ENCODE peak calls at places on chromosomes 12 and 14, in nine cellular contexts. E is lung microvascular endothelial cell; Y is astrocyte; J is activated T-cell treated with anti-CD3 and anti-CD28 coated beads for 1 hour; I is effector CD4-positive, alpha-beta T cell; U is NCI-H1417; N is SIG-M5; Z is tibial nerve; K is A549. W is an unnamed sample.

GRCh38 chr12:66048218-66048842 is 82.2 kb downstream of the LLPH start:
- DNase-seq in E (peak), Y (no peak), J (no peak), I (no peak), U (no peak), N (no peak), Z (no peak), K (no peak), W (no peak)

GRCh38 chr14:101598159-101598558 is 36.9 kb downstream of the DIO3 start:
- DNase-seq in E (no peak), Y (no peak), J (no peak), I (no peak), U (no peak), N (no peak), Z (no peak), K (no peak), W (no peak)

GRCh38 chr12:124286414-124286813 is 8.5 kb upstream of the RFLNA start:
- DNase-seq in E (no peak), Y (peak), J (no peak), I (no peak), U (peak), N (no peak), Z (no peak), K (no peak), W (peak)

GRCh38 chr12:28830491-28830890 is 318.6 kb upstream of the FAR2 start:
- DNase-seq in E (no peak), Y (no peak), J (no peak), I (no peak), U (no peak), N (no peak), Z (no peak), K (no peak), W (no peak)

GRCh38 chr14:79278798-79279644 is 932.3 kb downstream of the DIO2 start:
- DNase-seq in E (peak), Y (peak), J (no peak), I (no peak), U (peak), N (no peak), Z (peak), K (peak), W (peak)

GRCh38 chr12:128817115-128818015 is 6.4 kb downstream of the SLC15A4 start:
- DNase-seq in E (peak), Y (peak), J (no peak), I (no peak), U (no peak), N (no peak), Z (no peak), K (no peak), W (no peak)

GRCh38 chr12:24997496-24997895 is 48.6 kb upstream of the BCAT1 start:
- DNase-seq in E (no peak), Y (peak), J (no peak), I (no peak), U (no peak), N (no peak), Z (no peak), K (no peak), W (no peak)

GRCh38 chr12:11653215-11653753 is 3.8 kb downstream of the ETV6 start:
- DNase-seq in E (peak), Y (no peak), J (no peak), I (no peak), U (no peak), N (no peak), Z (no peak), K (no peak), W (no peak)

GRCh38 chr14:72825486-72825885 is 68.4 kb downstream of the DPF3 start:
- DNase-seq in E (no peak), Y (no peak), J (no peak), I (no peak), U (no peak), N (no peak), Z (no peak), K (no peak), W (no peak)

GRCh38 chr12:47022296-47022695 is 57.1 kb upstream of the PCED1B start:
- DNase-seq in E (peak), Y (peak), J (no peak), I (no peak), U (no peak), N (no peak), Z (no peak), K (no peak), W (no peak)

GRCh38 chr14:23430733-23431105 is 4.7 kb downstream of the MYH7 start:
- DNase-seq in E (no peak), Y (peak), J (no peak), I (no peak), U (no peak), N (no peak), Z (no peak), K (no peak), W (no peak)

GRCh38 chr12:18275974-18276373 is 14.7 kb downstream of the PIK3C2G start:
- DNase-seq in E (no peak), Y (peak), J (no peak), I (no peak), U (no peak), N (no peak), Z (no peak), K (peak), W (no peak)

GRCh38 chr14:92724516-92725340 is 23.7 kb downstream of the LGMN start:
- DNase-seq in E (no peak), Y (no peak), J (no peak), I (no peak), U (no peak), N (no peak), Z (no peak), K (no peak), W (no peak)

GRCh38 chr14:59187802-59188460 is 536 bp upstream of the DAAM1 start:
- DNase-seq in E (no peak), Y (no peak), J (peak), I (peak), U (peak), N (no peak), Z (peak), K (peak), W (peak)

GRCh38 chr12:63266988-63267387 is 116.0 kb upstream of the AVPR1A start:
- DNase-seq in E (no peak), Y (no peak), J (no peak), I (no peak), U (no peak), N (no peak), Z (no peak), K (no peak), W (no peak)

GRCh38 chr12:25323774-25324086 is 73.0 kb upstream of the KRAS start:
- DNase-seq in E (no peak), Y (no peak), J (no peak), I (no peak), U (no peak), N (no peak), Z (no peak), K (no peak), W (no peak)

GRCh38 chr12:75623631-75624118 is 112.3 kb upstream of the KRR1 start:
- DNase-seq in E (peak), Y (peak), J (no peak), I (no peak), U (no peak), N (no peak), Z (no peak), K (peak), W (peak)

GRCh38 chr14:106268013-106268727 is 741.8 kb downstream of the TMEM121 start:
- DNase-seq in E (no peak), Y (no peak), J (peak), I (peak), U (no peak), N (no peak), Z (no peak), K (no peak), W (no peak)

GRCh38 chr14:88554458-88555286 is at the start of gene PTPN21:
- DNase-seq in E (peak), Y (peak), J (no peak), I (no peak), U (no peak), N (no peak), Z (peak), K (peak), W (peak)

GRCh38 chr12:50162225-50162624 is 4.9 kb downstream of the CERS5 start:
- DNase-seq in E (no peak), Y (peak), J (no peak), I (no peak), U (no peak), N (no peak), Z (no peak), K (no peak), W (no peak)

GRCh38 chr14:56608682-56609081 is 29.1 kb downstream of the TMEM260 start:
- DNase-seq in E (no peak), Y (no peak), J (no peak), I (no peak), U (no peak), N (no peak), Z (no peak), K (no peak), W (no peak)

GRCh38 chr12:112967306-112967705 is 11.0 kb upstream of the OAS2 start:
- DNase-seq in E (no peak), Y (no peak), J (no peak), I (no peak), U (no peak), N (no peak), Z (no peak), K (no peak), W (no peak)

GRCh38 chr14:51780741-51781140 is 79.7 kb upstream of the GNG2 start:
- DNase-seq in E (peak), Y (peak), J (no peak), I (no peak), U (no peak), N (no peak), Z (no peak), K (no peak), W (no peak)

GRCh38 chr12:76025601-76026575 is 5.7 kb downstream of the PHLDA1 start:
- DNase-seq in E (peak), Y (peak), J (no peak), I (no peak), U (no peak), N (no peak), Z (no peak), K (no peak), W (no peak)

GRCh38 chr14:61503167-61503801 is 181.9 kb downstream of the PRKCH start:
- DNase-seq in E (peak), Y (peak), J (peak), I (peak), U (no peak), N (no peak), Z (no peak), K (no peak), W (no peak)

GRCh38 chr14:50379563-50379962 is 17.1 kb downstream of the CDKL1 start:
- DNase-seq in E (no peak), Y (no peak), J (no peak), I (no peak), U (no peak), N (no peak), Z (no peak), K (no peak), W (no peak)

GRCh38 chr12:75917083-75917482 is 114.5 kb downstream of the PHLDA1 start:
- DNase-seq in E (peak), Y (no peak), J (no peak), I (no peak), U (no peak), N (no peak), Z (no peak), K (no peak), W (peak)

GRCh38 chr12:79706156-79706555 is 15.4 kb upstream of the PAWR start:
- DNase-seq in E (no peak), Y (no peak), J (no peak), I (no peak), U (no peak), N (no peak), Z (no peak), K (no peak), W (no peak)

GRCh38 chr12:27015730-27016076 is 1.5 kb upstream of the TM7SF3 start:
- DNase-seq in E (peak), Y (peak), J (no peak), I (no peak), U (peak), N (no peak), Z (no peak), K (peak), W (peak)

GRCh38 chr12:8078400-8078799 is 3.7 kb upstream of the NECAP1 start:
- DNase-seq in E (peak), Y (peak), J (peak), I (peak), U (no peak), N (no peak), Z (no peak), K (no peak), W (no peak)

GRCh38 chr14:65704850-65705249 is 292.3 kb downstream of the FUT8 start:
- DNase-seq in E (peak), Y (peak), J (no peak), I (no peak), U (no peak), N (no peak), Z (no peak), K (no peak), W (no peak)

GRCh38 chr12:64058541-64059321 is 163.4 kb downstream of the KICS2 start:
- DNase-seq in E (no peak), Y (no peak), J (no peak), I (no peak), U (peak), N (no peak), Z (no peak), K (no peak), W (no peak)

W was measured in HAP-1.